ENCODE peak calls at places on chromosomes 1 and 21, in four cellular contexts. R is heart right ventricle, J is upper lobe of right lung, Z is pancreas. T is an unnamed sample.

GRCh38 chr1:29753244-29753643 is 516.9 kb downstream of the PTPRU start:
- DNase-seq in R (no peak), J (no peak), Z (no peak), T (no peak)

GRCh38 chr1:205229399-205229861 is 1.7 kb downstream of the TMCC2 start:
- DNase-seq in J (no peak), Z (peak; percentile 74), R (peak; percentile 25), T (peak; percentile 59)

GRCh38 chr21:17622018-17622417 is 9.3 kb upstream of the BTG3 start:
- DNase-seq in Z (no peak), J (no peak), R (no peak), T (no peak)

GRCh38 chr1:211648980-211649934 is 26.2 kb downstream of the NEK2 start:
- DNase-seq in J (peak; percentile 78), R (no peak), Z (peak; percentile 62), T (peak; percentile 38)

GRCh38 chr1:9436258-9436657 is 103.0 kb upstream of the SLC25A33 start:
- DNase-seq in J (no peak), Z (peak; percentile 51), R (no peak), T (no peak)

GRCh38 chr21:43211085-43212071 is 42.6 kb downstream of the CRYAA start:
- DNase-seq in J (peak; percentile 88), R (peak; percentile 55), Z (peak; percentile 70), T (peak; percentile 3)

GRCh38 chr1:160522136-160522535 is 919 bp downstream of the SLAMF6 start:
- DNase-seq in Z (no peak), R (no peak), J (no peak), T (no peak)

GRCh38 chr1:71357708-71358107 is 276.9 kb upstream of the ZRANB2 start:
- DNase-seq in Z (no peak), R (peak; percentile 3), J (no peak), T (no peak)

GRCh38 chr1:107829083-107829771 is 135.8 kb downstream of the VAV3 start:
- DNase-seq in R (no peak), J (no peak), Z (no peak), T (no peak)

DNA sequence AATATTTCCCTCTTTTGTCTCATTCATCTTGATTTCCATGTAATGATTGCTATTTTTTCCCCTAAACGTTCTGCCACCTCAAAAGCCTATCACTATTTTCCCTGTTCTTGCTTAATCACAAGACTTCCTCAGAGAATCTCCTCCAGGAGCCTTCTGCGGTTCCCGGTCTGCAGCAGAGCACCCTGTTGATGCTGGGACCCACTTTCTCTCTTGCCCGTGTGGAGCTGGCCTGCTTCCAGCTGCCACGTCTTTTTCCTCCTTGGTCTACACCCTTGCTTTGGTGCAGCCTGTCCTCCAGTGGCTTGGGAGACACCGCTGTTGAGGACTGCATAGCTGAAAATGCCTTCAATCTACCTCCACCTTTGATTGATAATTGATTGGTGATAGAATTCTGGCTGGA is 70.0 kb upstream of the COA6 start:
- DNase-seq in R (no peak), J (no peak), Z (no peak), T (no peak)
- H3K4me3 ChIP-seq in R (no peak overlapping the region), J (no peak overlapping the region), Z (no peak overlapping the region), T (no peak overlapping the region)

GRCh38 chr1:201258763-201259230 is 24.5 kb upstream of the PKP1 start:
- DNase-seq in Z (no peak), J (no peak), R (no peak), T (no peak)
- TF ChIP-seq CTCF in Z (no peak), J (no peak), R (no peak), T (no peak)

GRCh38 chr1:94805912-94806311 is 14.2 kb upstream of the SLC44A3 start:
- DNase-seq in R (peak; percentile 27), J (no peak), Z (peak; percentile 71), T (peak; percentile 72)

GRCh38 chr1:94808682-94809081 is 11.5 kb upstream of the SLC44A3 start:
- DNase-seq in R (no peak), J (no peak), Z (no peak), T (no peak)

GRCh38 chr1:94804442-94804837 is 15.7 kb upstream of the SLC44A3 start:
- DNase-seq in J (no peak), Z (no peak), R (no peak), T (no peak)

GRCh38 chr1:94807742-94808491 is 12.2 kb upstream of the SLC44A3 start:
- DNase-seq in Z (no peak), R (no peak), J (no peak), T (no peak)

GRCh38 chr1:94806451-94806861 is 13.7 kb upstream of the SLC44A3 start:
- DNase-seq in Z (no peak), J (no peak), R (no peak), T (peak; percentile 59)
- H3K4me3 ChIP-seq in Z (no peak overlapping the region), J (no peak overlapping the region), R (no peak overlapping the region), T (peak overlapping the region; percentile 2)

DNA sequence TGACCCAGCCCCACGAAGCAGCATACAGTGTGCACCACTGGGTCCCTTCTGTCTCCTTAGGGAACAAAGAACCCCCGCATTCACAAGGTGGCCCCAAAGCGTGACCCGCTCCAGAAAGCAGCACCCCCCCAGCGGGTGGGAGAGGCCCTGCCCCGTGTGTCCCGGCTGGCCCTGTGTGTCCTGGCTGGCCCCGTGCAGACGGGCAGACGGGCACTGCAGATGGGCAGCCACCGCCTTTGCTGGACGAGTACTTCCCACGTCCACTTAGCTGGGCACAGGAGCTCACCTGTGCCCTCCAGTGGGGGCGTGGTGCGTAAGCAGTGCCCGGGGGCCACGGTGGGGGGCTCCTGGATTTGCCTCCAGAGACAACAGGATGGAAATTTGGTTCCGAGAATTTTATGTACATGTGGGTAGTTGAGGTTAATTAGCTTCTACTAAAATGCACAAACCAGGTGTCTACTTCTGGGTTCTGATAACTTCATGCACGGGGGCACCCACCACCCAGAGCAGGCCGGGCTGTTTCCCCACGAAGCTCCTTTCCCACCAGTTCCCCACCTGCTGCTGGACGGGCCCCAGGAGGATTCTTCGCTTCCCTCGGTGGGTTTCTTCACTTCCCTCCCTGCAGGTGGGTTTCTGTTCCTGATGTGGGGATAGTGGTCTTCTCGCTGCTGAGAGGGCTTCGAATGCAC is 33.2 kb upstream of the SLC19A1 start:
- DNase-seq in Z (no peak), R (no peak), J (peak; percentile 53), T (no peak)
- TF ChIP-seq CTCF in Z (no peak), R (no peak), J (no peak), T (no peak)

GRCh38 chr1:27522860-27523665 is 33.1 kb upstream of the WASF2 start:
- DNase-seq in J (no peak), R (peak; percentile 69), Z (no peak), T (peak; percentile 51)
- H3K4me3 ChIP-seq in J (peak overlapping the region; percentile 21), R (no peak overlapping the region), Z (no peak overlapping the region), T (peak overlapping the region; percentile 9)

DNA sequence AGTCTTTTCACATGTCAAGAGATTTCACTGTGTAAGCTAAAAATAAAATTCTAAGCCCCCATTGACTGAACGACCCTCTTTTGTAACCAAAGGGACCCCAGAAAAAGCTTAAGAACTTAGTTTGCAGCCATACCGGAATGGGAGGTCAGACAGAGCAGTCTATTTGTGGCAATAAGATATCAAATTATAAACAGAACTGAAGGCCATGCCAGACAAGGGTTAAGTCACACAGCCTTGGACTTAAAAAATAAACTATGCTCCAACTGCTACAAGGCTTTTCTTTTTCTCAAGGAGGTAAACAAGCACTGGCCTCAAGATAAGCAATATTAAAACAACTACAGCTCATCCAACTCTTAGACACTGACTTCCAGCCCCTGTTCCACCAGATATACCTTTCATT is 256.9 kb downstream of the BACH1 start:
- DNase-seq in J (no peak), Z (no peak), R (no peak), T (no peak)
- TF ChIP-seq CTCF in J (no peak), Z (no peak), R (no peak), T (no peak)

DNA sequence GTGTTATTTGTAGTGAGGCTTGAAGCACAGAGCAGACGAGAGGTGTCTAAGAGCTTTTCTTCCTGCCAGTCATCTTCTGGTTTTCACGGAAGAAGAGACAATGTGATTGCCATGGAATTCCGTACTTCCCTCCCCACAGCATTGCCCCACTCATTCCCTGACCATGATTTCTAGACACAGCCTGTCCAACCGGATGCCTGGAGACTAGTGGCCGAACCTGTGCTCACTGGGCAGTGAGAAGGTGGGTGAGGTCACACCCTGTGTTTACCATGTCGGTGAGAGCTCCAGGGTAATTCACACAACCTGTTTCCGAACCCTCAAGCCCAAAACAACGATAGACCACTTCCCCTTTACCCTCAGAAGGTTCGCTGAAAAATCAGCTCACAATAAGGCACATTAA is 271.9 kb upstream of the FMN2 start:
- DNase-seq in J (no peak), Z (no peak), R (no peak), T (no peak)
- H3K4me3 ChIP-seq in J (no peak overlapping the region), Z (no peak overlapping the region), R (no peak overlapping the region), T (no peak overlapping the region)

GRCh38 chr1:4585216-4585615 is 69.2 kb upstream of the AJAP1 start:
- DNase-seq in J (no peak), Z (peak; percentile 25), R (peak; percentile 42), T (no peak)
- TF ChIP-seq CTCF in J (peak; percentile 60), Z (peak; percentile 66), R (peak; percentile 46), T (peak; percentile 9)

GRCh38 chr1:171940373-171940772 is 99.1 kb downstream of the DNM3 start:
- DNase-seq in Z (no peak), J (no peak), R (no peak), T (peak; percentile 39)
- H3K4me3 ChIP-seq in Z (no peak overlapping the region), J (no peak overlapping the region), R (no peak overlapping the region), T (no peak overlapping the region)

GRCh38 chr1:232602622-232603021 is 27.3 kb downstream of the SIPA1L2 start:
- DNase-seq in J (no peak), R (no peak), Z (no peak), T (no peak)
- TF ChIP-seq CTCF in J (no peak), R (no peak), Z (no peak), T (peak; percentile 3)

T was measured in fibroblast of the aortic adventitia.